ENCODE peak calls at places on chromosomes 16 and 17, in six cellular contexts. B is activated CD4-positive, alpha-beta memory T cell treated with anti-CD3 and anti-CD28 coated beads, Interleukin-2, amount 10 ng/mL, durations not matched to agents 7 days and 5 days; K is non-pigmented ciliary epithelial cell; T is AG08395; X is COR-L47; F is nephron progenitor cell. M is an unnamed sample.
A peak's percentile ranks its signal among the peaks of the same experiment; 100 is the strongest.

GRCh38 chr16:79982356-79982755 is 381.8 kb upstream of the MAF start:
- DNase-seq in T (no peak), B (no peak), K (no peak), X (no peak), F (no peak), M (no peak)

GRCh38 chr17:67056746-67057490 is 12.6 kb downstream of the CACNG1 start:
- DNase-seq in T (no peak), X (no peak), B (peak; percentile 9), F (no peak), K (no peak), M (no peak)

GRCh38 chr16:12569061-12569460 is 234.6 kb downstream of the CPPED1 start:
- DNase-seq in K (no peak), B (no peak), X (peak; percentile 29), F (no peak), T (no peak), M (no peak)

GRCh38 chr17:45573915-45574314 is 83.4 kb upstream of the PLEKHM1 start:
- DNase-seq in K (no peak), X (no peak), B (no peak), F (no peak), T (no peak), M (no peak)

GRCh38 chr17:32742686-32743538 is 134.0 kb downstream of the MYO1D start:
- DNase-seq in K (no peak), F (no peak), X (no peak), B (no peak), T (peak; percentile 4), M (no peak)

GRCh38 chr17:2883544-2884203 is 87.4 kb downstream of the RAP1GAP2 start:
- DNase-seq in X (no peak), B (no peak), T (peak; percentile 70), F (no peak), K (no peak), M (no peak)

GRCh38 chr17:47189732-47190621 is 882 bp upstream of the CDC27 start:
- DNase-seq in T (no peak), X (no peak), K (no peak), B (no peak), F (no peak), M (no peak)

GRCh38 chr17:10842658-10843057 is 4.8 kb upstream of the PIRT start:
- DNase-seq in B (no peak), F (no peak), T (no peak), X (no peak), K (no peak), M (no peak)

GRCh38 chr17:50072130-50072529 is 16.2 kb downstream of the ITGA3 start:
- DNase-seq in B (no peak), T (no peak), K (no peak), F (no peak), X (no peak), M (no peak)

GRCh38 chr17:77796201-77796860 is 162.2 kb upstream of the TNRC6C start:
- DNase-seq in T (peak; percentile 54), K (no peak), X (no peak), F (no peak), B (no peak), M (no peak)

GRCh38 chr16:15434425-15435215 is at the start of gene BMERB1:
- DNase-seq in B (peak; percentile 56), X (no peak), T (peak; percentile 94), K (no peak), F (peak; percentile 83), M (no peak)

GRCh38 chr16:81889896-81890634 is 111.0 kb downstream of the PLCG2 start:
- DNase-seq in B (peak; percentile 70), T (peak; percentile 79), X (peak; percentile 22), K (peak; percentile 27), F (peak; percentile 68), M (peak; percentile 60)

GRCh38 chr16:1535391-1536291 is 2.2 kb downstream of the TMEM204 start:
- DNase-seq in X (no peak), F (peak; percentile 20), B (peak; percentile 47), T (no peak), K (no peak), M (no peak)

GRCh38 chr17:78903101-78903779 is at the start of gene CEP295NL:
- DNase-seq in F (peak; percentile 69), X (no peak), B (no peak), K (no peak), T (no peak), M (no peak)

GRCh38 chr16:26993988-26994387 is 72.7 kb upstream of the C16orf82 start:
- DNase-seq in T (peak; percentile 67), B (no peak), F (no peak), X (no peak), K (no peak), M (no peak)

GRCh38 chr17:6496636-6497441 is 52.6 kb downstream of the PIMREG start:
- DNase-seq in B (no peak), X (no peak), K (no peak), F (no peak), T (no peak), M (no peak)

GRCh38 chr17:67833134-67833533 is 7.8 kb downstream of the BPTF start:
- DNase-seq in B (no peak), X (no peak), T (no peak), K (no peak), F (no peak), M (no peak)

GRCh38 chr16:54936086-54936978 is 5.7 kb downstream of the IRX5 start:
- DNase-seq in K (no peak), T (peak; percentile 34), B (no peak), X (no peak), F (peak; percentile 69), M (no peak)

GRCh38 chr17:36705651-36706436 is 104.5 kb downstream of the MRM1 start:
- DNase-seq in K (no peak), B (peak; percentile 67), T (peak; percentile 41), X (peak; percentile 44), F (peak; percentile 57), M (no peak)

GRCh38 chr17:31431098-31431794 is 39.8 kb downstream of the RAB11FIP4 start:
- DNase-seq in K (no peak), F (no peak), X (no peak), B (no peak), T (no peak), M (no peak)

GRCh38 chr17:31581491-31581890 is 190.0 kb downstream of the RAB11FIP4 start:
- DNase-seq in T (no peak), X (no peak), F (no peak), B (no peak), K (no peak), M (no peak)

GRCh38 chr17:2961446-2961845 is 102.0 kb downstream of the OR1D5 start:
- DNase-seq in X (no peak), K (no peak), B (no peak), T (no peak), F (no peak), M (no peak)

GRCh38 chr17:34584805-34585416 is 5.5 kb downstream of the TMEM132E start:
- DNase-seq in K (no peak), F (no peak), B (no peak), X (peak; percentile 78), T (peak; percentile 47), M (no peak)

GRCh38 chr17:59329558-59330313 is 1.7 kb upstream of the YPEL2 start:
- DNase-seq in F (peak; percentile 63), T (peak; percentile 86), B (peak; percentile 63), K (peak; percentile 61), X (peak; percentile 56), M (peak; percentile 45)

GRCh38 chr16:79834720-79835119 is 234.2 kb upstream of the MAF start:
- DNase-seq in B (no peak), K (no peak), F (no peak), T (no peak), X (no peak), M (no peak)

GRCh38 chr16:84478172-84478948 is 26.1 kb downstream of the MEAK7 start:
- DNase-seq in B (no peak), X (no peak), K (peak; percentile 47), T (peak; percentile 69), F (no peak), M (no peak)

GRCh38 chr17:60457148-60457547 is 34.9 kb downstream of the CHCT1 start:
- DNase-seq in B (no peak), X (no peak), T (no peak), K (no peak), F (no peak), M (no peak)

GRCh38 chr16:10558746-10559641 is 21.4 kb downstream of the EMP2 start:
- DNase-seq in K (no peak), B (no peak), T (peak; percentile 76), F (no peak), X (no peak), M (no peak)